ENCODE peak calls at places on chromosomes 2 and 18, in four cellular contexts. O, Y, D and G are unnamed samples.

GRCh38 chr2:100104718-100105677 is 37.4 kb downstream of the AFF3 start:
- DNase-seq in O (no peak), Y (no peak), D (peak), G (no peak)

GRCh38 chr2:188314314-188315054 is 22.8 kb downstream of the GULP1 start:
- DNase-seq in O (no peak), Y (peak), D (no peak), G (no peak)

GRCh38 chr2:197011777-197012641 is 85.5 kb upstream of the PGAP1 start:
- DNase-seq in O (peak), Y (peak), D (no peak), G (no peak)

GRCh38 chr2:24203029-24203786 is 28.4 kb downstream of the FAM228A start:
- DNase-seq in O (no peak), Y (no peak), D (no peak), G (no peak)

GRCh38 chr2:130963849-130964793 is 127.4 kb downstream of the ARHGEF4 start:
- DNase-seq in O (no peak), Y (peak), D (peak), G (no peak)

GRCh38 chr18:59143441-59143840 is 3.8 kb downstream of the SEC11C start:
- DNase-seq in O (no peak), Y (no peak), D (no peak), G (no peak)

GRCh38 chr2:21633531-21634310 is 510.0 kb downstream of the TDRD15 start:
- DNase-seq in O (peak), Y (no peak), D (no peak), G (no peak)

GRCh38 chr2:109029444-109030193 is 40.6 kb upstream of the EDAR start:
- DNase-seq in O (no peak), Y (no peak), D (no peak), G (no peak)

GRCh38 chr2:172261292-172261691 is 158.6 kb upstream of the DLX2 start:
- DNase-seq in O (no peak), Y (no peak), D (no peak), G (no peak)

GRCh38 chr18:46793565-46793964 is 36.7 kb upstream of the ST8SIA5 start:
- DNase-seq in O (no peak), Y (no peak), D (no peak), G (no peak)

GRCh38 chr2:60366178-60366577 is 187.3 kb downstream of the BCL11A start:
- DNase-seq in O (no peak), Y (no peak), D (no peak), G (no peak)

GRCh38 chr2:9385841-9386240 is 37.5 kb downstream of the ITGB1BP1 start:
- DNase-seq in O (no peak), Y (no peak), D (no peak), G (no peak)

GRCh38 chr2:183224933-183225332 is 100.7 kb downstream of the NUP35 start:
- DNase-seq in O (no peak), Y (no peak), D (no peak), G (no peak)

GRCh38 chr2:198325359-198325758 is 521.0 kb downstream of the PLCL1 start:
- DNase-seq in O (no peak), Y (no peak), D (no peak), G (no peak)

GRCh38 chr18:63924551-63924950 is 16.8 kb downstream of the SERPINB10 start:
- DNase-seq in O (no peak), Y (peak), D (no peak), G (no peak)

GRCh38 chr2:217753460-217754200 is 249.2 kb downstream of the TNS1 start:
- DNase-seq in O (no peak), Y (no peak), D (no peak), G (no peak)

GRCh38 chr2:202335791-202336467 is 40.2 kb upstream of the BMPR2 start:
- DNase-seq in O (no peak), Y (peak), D (no peak), G (no peak)

GRCh38 chr2:127174176-127174575 is 45.9 kb downstream of the CYP27C1 start:
- DNase-seq in O (no peak), Y (peak), D (no peak), G (no peak)

GRCh38 chr18:6775237-6775636 is 45.7 kb downstream of the ARHGAP28 start:
- DNase-seq in O (no peak), Y (no peak), D (no peak), G (no peak)

GRCh38 chr2:100070078-100070477 is 72.3 kb downstream of the AFF3 start:
- DNase-seq in O (no peak), Y (no peak), D (no peak), G (no peak)

GRCh38 chr18:37529863-37530262 is 35.7 kb downstream of the CELF4 start:
- DNase-seq in O (no peak), Y (peak), D (no peak), G (no peak)

GRCh38 chr18:63241317-63241712 is 78.3 kb downstream of the BCL2 start:
- DNase-seq in O (no peak), Y (no peak), D (no peak), G (no peak)

GRCh38 chr18:3008546-3008945 is 4.4 kb downstream of the LPIN2 start:
- DNase-seq in O (no peak), Y (peak), D (no peak), G (no peak)

GRCh38 chr2:979286-979928 is 28.8 kb downstream of the SNTG2 start:
- DNase-seq in O (no peak), Y (no peak), D (no peak), G (no peak)